ENCODE peak calls at places on chromosomes 16 and 17, in four cellular contexts. One of them, this sample, is unnamed.

GRCh38 chr16:48901712-48902374 is 291.9 kb upstream of the N4BP1 start:
- DNase-seq in transverse colon: no peak
- DNase-seq in K562: no peak
- DNase-seq in prostate gland: no peak
- DNase-seq in this sample: peak; percentile 53

GRCh38 chr17:50634915-50635719 is 436 bp downstream of the ABCC3 start:
- DNase-seq in transverse colon: no peak
- DNase-seq in K562: no peak
- DNase-seq in prostate gland: no peak
- DNase-seq in this sample: peak; percentile 65

GRCh38 chr17:51189628-51190027 is 23.4 kb downstream of the NME2 start:
- DNase-seq in transverse colon: no peak
- DNase-seq in K562: no peak
- DNase-seq in prostate gland: no peak
- DNase-seq in this sample: no peak

GRCh38 chr17:40866838-40867237 is at the start of gene KRT12:
- DNase-seq in transverse colon: no peak
- DNase-seq in K562: no peak
- DNase-seq in prostate gland: no peak
- DNase-seq in this sample: no peak

GRCh38 chr17:72624652-72625051 is 467.8 kb downstream of the SLC39A11 start:
- DNase-seq in transverse colon: no peak
- DNase-seq in K562: no peak
- DNase-seq in prostate gland: no peak
- DNase-seq in this sample: no peak

GRCh38 chr17:3447625-3448024 is 14.0 kb upstream of the OR1E2 start:
- DNase-seq in transverse colon: no peak
- DNase-seq in K562: peak; percentile 17
- DNase-seq in prostate gland: no peak
- DNase-seq in this sample: peak; percentile 80

GRCh38 chr17:42720996-42721583 is 23.8 kb downstream of the EZH1 start:
- DNase-seq in transverse colon: no peak
- DNase-seq in K562: peak; percentile 60
- DNase-seq in prostate gland: peak; percentile 54
- DNase-seq in this sample: peak; percentile 87

GRCh38 chr17:58568050-58568830 is 53.8 kb upstream of the MTMR4 start:
- DNase-seq in transverse colon: no peak
- DNase-seq in K562: no peak
- DNase-seq in prostate gland: no peak
- DNase-seq in this sample: peak; percentile 32

GRCh38 chr16:50685456-50686058 is 4.4 kb upstream of the SNX20 start:
- DNase-seq in transverse colon: no peak
- DNase-seq in K562: no peak
- DNase-seq in prostate gland: no peak
- DNase-seq in this sample: no peak

GRCh38 chr17:10616502-10617119 is 40.5 kb downstream of the MYH3 start:
- DNase-seq in transverse colon: peak; percentile 81
- DNase-seq in K562: peak; percentile 70
- DNase-seq in prostate gland: peak; percentile 74
- DNase-seq in this sample: peak; percentile 96

GRCh38 chr16:69241911-69242310 is 54.9 kb downstream of the SNTB2 start:
- DNase-seq in transverse colon: no peak
- DNase-seq in K562: no peak
- DNase-seq in prostate gland: no peak
- DNase-seq in this sample: no peak

GRCh38 chr16:84928679-84929420 is 82.5 kb downstream of the ZDHHC7 start:
- DNase-seq in transverse colon: peak; percentile 58
- DNase-seq in K562: no peak
- DNase-seq in prostate gland: no peak
- DNase-seq in this sample: no peak

GRCh38 chr16:75254359-75254837 is 3.0 kb upstream of the BCAR1 start:
- DNase-seq in transverse colon: peak; percentile 41
- DNase-seq in K562: no peak
- DNase-seq in prostate gland: no peak
- DNase-seq in this sample: peak; percentile 70

GRCh38 chr16:67150058-67150832 is 553 bp downstream of the B3GNT9 start:
- DNase-seq in transverse colon: no peak
- DNase-seq in K562: peak; percentile 53
- DNase-seq in prostate gland: no peak
- DNase-seq in this sample: peak; percentile 83
- TF ChIP-seq CTCF in transverse colon: no peak
- TF ChIP-seq CTCF in K562: no peak
- TF ChIP-seq CTCF in prostate gland: no peak
- TF ChIP-seq CTCF in this sample: peak; percentile 24

GRCh38 chr17:82228842-82229685 is at the start of gene SLC16A3:
- DNase-seq in transverse colon: peak; percentile 78
- DNase-seq in K562: no peak
- DNase-seq in prostate gland: no peak
- DNase-seq in this sample: peak; percentile 73
- TF ChIP-seq POLR2AphosphoS5 in transverse colon: peak; percentile 90
- TF ChIP-seq POLR2AphosphoS5 in K562: no peak
- TF ChIP-seq POLR2AphosphoS5 in prostate gland: no peak
- TF ChIP-seq POLR2AphosphoS5 in this sample: no peak

DNA sequence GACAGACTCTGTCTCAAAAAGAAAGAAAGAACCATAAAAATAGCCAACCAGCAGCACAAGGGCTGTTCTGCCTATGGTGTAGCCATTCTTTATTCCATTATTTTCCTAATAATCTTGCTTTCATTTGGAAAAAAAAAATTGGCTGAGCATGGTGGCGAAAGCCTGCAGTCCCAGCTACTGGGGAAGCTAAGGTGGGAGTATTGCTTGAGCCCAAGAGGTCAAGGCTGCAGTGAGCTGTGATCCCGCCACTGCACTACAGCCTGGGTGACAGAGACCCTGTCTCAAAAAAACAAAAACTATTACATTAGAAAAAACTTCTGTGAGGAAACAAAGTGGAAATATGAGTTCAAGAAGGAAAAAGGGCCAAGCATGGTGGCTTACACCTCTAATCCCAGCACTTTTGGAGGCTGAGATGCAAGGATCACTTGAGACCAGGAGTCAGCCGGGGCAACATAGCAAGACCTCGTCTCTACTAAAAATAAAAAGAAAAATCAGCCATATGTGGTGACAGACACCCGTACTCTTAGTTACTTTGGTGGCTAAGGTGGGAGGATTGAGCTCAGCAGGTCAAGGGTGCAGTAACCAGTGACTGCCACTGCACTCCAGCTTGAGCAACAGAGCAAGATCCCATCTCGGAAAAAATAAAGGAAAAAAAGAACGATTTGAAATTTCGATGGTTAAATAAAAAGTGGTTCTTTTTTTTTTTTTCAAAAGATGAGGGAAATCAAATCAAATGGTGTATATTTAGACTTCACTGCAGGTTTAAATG is 2.5 kb downstream of the DCAKD start:
- DNase-seq in transverse colon: no peak
- DNase-seq in K562: no peak
- DNase-seq in prostate gland: no peak
- DNase-seq in this sample: no peak
- TF ChIP-seq CTCF in transverse colon: peak; percentile 42
- TF ChIP-seq CTCF in K562: peak; percentile 46
- TF ChIP-seq CTCF in prostate gland: peak; percentile 17
- TF ChIP-seq CTCF in this sample: no peak

GRCh38 chr17:28552201-28552999 is at the start of gene UNC119:
- DNase-seq in transverse colon: peak; percentile 87
- DNase-seq in K562: peak; percentile 97
- DNase-seq in prostate gland: peak; percentile 73
- DNase-seq in this sample: peak; percentile 91
- TF ChIP-seq POLR2AphosphoS5 in transverse colon: peak; percentile 76
- TF ChIP-seq POLR2AphosphoS5 in K562: peak; percentile 33
- TF ChIP-seq POLR2AphosphoS5 in prostate gland: no peak
- TF ChIP-seq POLR2AphosphoS5 in this sample: peak; percentile 90

GRCh38 chr17:47235506-47235905 is 18.1 kb upstream of the ITGB3 start:
- DNase-seq in transverse colon: no peak
- DNase-seq in K562: no peak
- DNase-seq in prostate gland: no peak
- DNase-seq in this sample: no peak
- TF ChIP-seq CTCF in transverse colon: no peak
- TF ChIP-seq CTCF in K562: no peak
- TF ChIP-seq CTCF in prostate gland: no peak
- TF ChIP-seq CTCF in this sample: no peak

DNA sequence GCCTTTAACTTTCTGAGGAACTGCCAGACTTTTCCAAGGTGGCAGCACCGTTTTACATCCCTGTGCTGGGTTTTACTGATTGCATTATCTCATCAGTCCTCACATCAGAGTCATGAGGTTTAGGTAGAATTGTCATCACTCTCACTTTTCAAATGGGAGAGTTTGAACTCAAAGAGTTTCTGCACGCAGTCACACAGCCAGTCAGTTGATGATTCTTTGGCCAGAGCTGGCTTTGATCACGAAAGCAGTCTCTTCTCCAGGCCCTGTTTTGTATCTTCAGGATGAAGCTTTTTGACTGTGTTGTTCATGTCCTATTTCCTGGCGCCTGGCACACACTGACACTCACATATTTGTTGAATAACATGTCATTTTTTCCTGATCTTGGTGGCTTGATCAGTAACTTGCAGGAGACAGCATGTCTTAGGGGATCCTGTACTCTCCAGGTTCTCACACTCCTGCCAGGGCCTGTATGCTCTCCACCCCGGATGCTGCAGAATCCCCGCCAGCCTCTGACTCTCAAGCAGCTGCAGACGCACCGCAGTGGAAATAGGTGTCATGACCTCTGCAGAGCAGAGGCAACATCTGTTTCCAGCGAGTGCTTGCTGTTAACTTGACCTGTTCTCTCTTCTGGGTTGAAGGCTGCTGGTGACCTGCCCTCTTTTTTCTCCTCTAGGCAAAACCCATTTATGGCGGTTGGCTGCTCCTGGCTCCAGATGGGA is 32.9 kb downstream of the MPRIP start:
- DNase-seq in transverse colon: no peak
- DNase-seq in K562: no peak
- DNase-seq in prostate gland: no peak
- DNase-seq in this sample: no peak
- TF ChIP-seq POLR2AphosphoS5 in transverse colon: no peak
- TF ChIP-seq POLR2AphosphoS5 in K562: no peak
- TF ChIP-seq POLR2AphosphoS5 in prostate gland: no peak
- TF ChIP-seq POLR2AphosphoS5 in this sample: no peak

GRCh38 chr16:89700649-89701424 is 668 bp downstream of the SPATA2L start:
- DNase-seq in transverse colon: peak; percentile 77
- DNase-seq in K562: peak; percentile 69
- DNase-seq in prostate gland: peak; percentile 51
- DNase-seq in this sample: peak; percentile 81
- TF ChIP-seq CTCF in transverse colon: no peak
- TF ChIP-seq CTCF in K562: peak; percentile 51
- TF ChIP-seq CTCF in prostate gland: peak; percentile 32
- TF ChIP-seq CTCF in this sample: no peak

GRCh38 chr17:16374129-16374528 is 6.8 kb upstream of the UBB start:
- DNase-seq in transverse colon: peak; percentile 35
- DNase-seq in K562: no peak
- DNase-seq in prostate gland: no peak
- DNase-seq in this sample: no peak
- TF ChIP-seq POLR2AphosphoS5 in transverse colon: no peak
- TF ChIP-seq POLR2AphosphoS5 in K562: no peak
- TF ChIP-seq POLR2AphosphoS5 in prostate gland: peak; percentile 62
- TF ChIP-seq POLR2AphosphoS5 in this sample: no peak

GRCh38 chr16:813916-814412 is 13.4 kb upstream of the GNG13 start:
- DNase-seq in transverse colon: no peak
- DNase-seq in K562: no peak
- DNase-seq in prostate gland: no peak
- DNase-seq in this sample: no peak
- TF ChIP-seq CTCF in transverse colon: no peak
- TF ChIP-seq CTCF in K562: peak; percentile 5
- TF ChIP-seq CTCF in prostate gland: no peak
- TF ChIP-seq CTCF in this sample: no peak

DNA sequence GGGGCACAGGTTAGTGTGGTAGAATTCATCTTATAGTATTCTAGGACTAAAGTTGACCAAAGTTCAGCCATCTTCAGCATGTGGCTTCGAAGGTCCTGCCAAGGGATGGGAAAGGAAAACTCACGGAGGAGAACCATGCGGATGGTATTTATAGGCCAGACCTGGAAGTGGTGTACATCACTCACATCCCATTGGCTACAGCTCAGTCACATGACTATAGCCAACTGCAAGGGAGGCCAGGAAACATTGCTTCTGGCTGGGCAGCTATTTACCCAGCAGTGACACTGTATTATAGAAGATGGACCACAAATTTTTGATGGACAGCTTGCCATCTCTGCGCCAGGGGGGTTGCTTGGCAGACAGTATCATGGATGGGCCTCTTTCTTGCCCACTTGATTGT is 35.7 kb upstream of the COQ7 start:
- DNase-seq in transverse colon: no peak
- DNase-seq in K562: no peak
- DNase-seq in prostate gland: no peak
- DNase-seq in this sample: no peak
- TF ChIP-seq POLR2AphosphoS5 in transverse colon: no peak
- TF ChIP-seq POLR2AphosphoS5 in K562: no peak
- TF ChIP-seq POLR2AphosphoS5 in prostate gland: no peak
- TF ChIP-seq POLR2AphosphoS5 in this sample: no peak

This sample was measured in GM23338.